ENCODE peak calls at places on chromosomes 16 and 17, in six cellular contexts. Y is GM12878, X is H1, T is HCT116, S is HepG2, F is K562. G is an unnamed sample.

GRCh38 chr17:50100480-50100883 is 5.3 kb downstream of the PDK2 start:
- DNase-seq in Y (no peak), X (no peak), T (no peak), S (no peak), F (no peak), G (no peak)

GRCh38 chr17:39063681-39064069 is 87.8 kb downstream of the PLXDC1 start:
- DNase-seq in Y (no peak), X (no peak), T (no peak), S (no peak), F (no peak), G (no peak)

GRCh38 chr16:87206646-87207451 is 110.3 kb downstream of the C16orf95 start:
- DNase-seq in Y (no peak), X (no peak), T (peak), S (no peak), F (no peak), G (no peak)

GRCh38 chr16:58127033-58127556 is 2.1 kb downstream of the CFAP20 start:
- DNase-seq in Y (no peak), X (no peak), T (no peak), S (peak), F (peak), G (no peak)

GRCh38 chr16:84832488-84833141 is 12.8 kb downstream of the CRISPLD2 start:
- DNase-seq in Y (no peak), X (no peak), T (no peak), S (no peak), F (no peak), G (no peak)

GRCh38 chr16:61681124-61681523 is 355.1 kb downstream of the CDH8 start:
- DNase-seq in Y (no peak), X (no peak), T (no peak), S (no peak), F (no peak), G (no peak)

GRCh38 chr17:4186244-4186920 is 43.4 kb downstream of the CYB5D2 start:
- DNase-seq in Y (no peak), X (no peak), T (no peak), S (no peak), F (no peak), G (no peak)

GRCh38 chr16:57112403-57113041 is 20.1 kb downstream of the CPNE2 start:
- DNase-seq in Y (no peak), X (no peak), T (no peak), S (no peak), F (no peak), G (no peak)

GRCh38 chr17:17605747-17606083 is 14.2 kb upstream of the PEMT start:
- DNase-seq in Y (no peak), X (no peak), T (no peak), S (no peak), F (no peak), G (no peak)

GRCh38 chr16:10776280-10776679 is 32.6 kb downstream of the NUBP1 start:
- DNase-seq in Y (peak), X (no peak), T (no peak), S (no peak), F (no peak), G (no peak)

GRCh38 chr17:40173091-40173777 is 4.0 kb upstream of the RAPGEFL1 start:
- DNase-seq in Y (no peak), X (no peak), T (no peak), S (peak), F (no peak), G (no peak)

GRCh38 chr17:31571124-31571892 is 179.8 kb downstream of the RAB11FIP4 start:
- DNase-seq in Y (no peak), X (no peak), T (no peak), S (no peak), F (no peak), G (no peak)

GRCh38 chr17:55187371-55187770 is 77.4 kb upstream of the HLF start:
- DNase-seq in Y (no peak), X (no peak), T (no peak), S (no peak), F (no peak), G (no peak)

GRCh38 chr17:82273327-82274133 is at the start of gene CSNK1D:
- DNase-seq in Y (peak), X (no peak), T (peak), S (peak), F (peak), G (peak)

GRCh38 chr16:50304467-50305440 is 38.4 kb downstream of the ADCY7 start:
- DNase-seq in Y (no peak), X (no peak), T (no peak), S (no peak), F (no peak), G (no peak)

GRCh38 chr17:20089795-20090547 is 80.8 kb downstream of the SPECC1 start:
- DNase-seq in Y (no peak), X (no peak), T (no peak), S (no peak), F (no peak), G (no peak)

GRCh38 chr17:58046230-58047094 is 36.8 kb upstream of the DYNLL2 start:
- DNase-seq in Y (no peak), X (no peak), T (no peak), S (no peak), F (no peak), G (no peak)

GRCh38 chr16:54460254-54460860 is 173.8 kb upstream of the IRX3 start:
- DNase-seq in Y (no peak), X (no peak), T (no peak), S (no peak), F (no peak), G (no peak)

DNA sequence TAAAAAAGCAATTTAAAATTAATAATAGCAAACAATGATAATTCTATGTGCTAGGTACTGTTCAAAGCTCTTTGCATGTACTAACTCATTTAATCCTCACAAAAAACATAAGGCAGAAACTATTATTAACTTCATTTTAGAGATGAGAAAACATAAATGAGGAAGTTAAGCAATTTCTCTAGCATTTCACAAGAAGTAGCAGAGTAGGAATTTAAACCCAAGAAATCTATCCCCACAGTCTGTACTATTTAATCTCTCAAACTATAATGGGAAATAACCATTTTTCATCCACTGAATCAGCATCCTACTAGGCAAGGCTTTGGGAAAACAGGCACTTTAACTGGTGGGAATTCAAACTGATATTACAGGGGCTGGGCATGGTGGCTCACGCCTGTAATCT is 42.2 kb upstream of the INTS2 start:
- DNase-seq in Y (no peak), X (no peak), T (no peak), S (no peak), F (no peak), G (no peak)
- TF ChIP-seq ZNF274 in Y (no peak), X (no peak), T (no peak), S (no peak), F (no peak), G (no peak)

GRCh38 chr17:61335105-61335844 is 64.4 kb upstream of the TBX2 start:
- DNase-seq in Y (no peak), X (no peak), T (no peak), S (peak), F (no peak), G (no peak)

GRCh38 chr17:61338000-61338864 is 61.4 kb upstream of the TBX2 start:
- DNase-seq in Y (no peak), X (no peak), T (peak), S (peak), F (no peak), G (no peak)

GRCh38 chr17:61338874-61339478 is 60.7 kb upstream of the TBX2 start:
- DNase-seq in Y (no peak), X (no peak), T (no peak), S (peak), F (no peak), G (no peak)

GRCh38 chr17:61335845-61336655 is 63.6 kb upstream of the TBX2 start:
- DNase-seq in Y (no peak), X (no peak), T (no peak), S (peak), F (no peak), G (no peak)

DNA sequence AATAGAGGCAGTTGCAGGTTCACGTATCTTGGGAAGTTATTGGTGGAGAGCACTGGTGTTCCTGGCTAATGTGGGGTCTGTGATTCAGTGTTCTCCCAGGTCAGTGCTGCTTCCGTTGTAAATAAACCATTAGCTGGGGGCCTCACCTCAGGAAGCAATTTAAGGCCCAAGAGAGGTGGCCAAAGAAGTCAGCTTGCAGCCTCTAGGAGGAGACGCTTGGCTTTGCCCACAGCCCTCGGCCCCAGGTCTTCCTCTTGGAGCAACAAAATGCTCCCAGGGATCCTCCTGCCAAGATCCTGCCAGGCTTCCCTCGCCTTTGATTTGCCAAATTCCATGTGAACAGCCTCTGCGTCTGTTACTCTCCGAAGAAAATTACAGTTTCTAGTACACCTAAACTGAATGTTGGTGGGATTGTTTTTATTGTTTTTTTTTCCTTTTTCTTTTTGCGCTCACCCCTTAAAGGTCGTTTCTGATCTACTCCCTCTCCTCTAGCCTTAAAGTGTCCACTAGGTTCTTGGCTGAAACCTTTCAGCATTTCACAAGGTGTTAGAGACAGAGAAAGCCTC is 62.3 kb upstream of the TBX2 start:
- DNase-seq in Y (no peak), X (no peak), T (no peak), S (no peak), F (no peak), G (no peak)
- H3K9ac ChIP-seq in Y (no peak), X (no peak), T (peak), S (no peak), F (no peak), G (no peak)

GRCh38 chr17:43392397-43392796 is 6.4 kb upstream of the ARL4D start:
- DNase-seq in Y (no peak), X (no peak), T (no peak), S (no peak), F (no peak), G (no peak)
- TF ChIP-seq ZNF274 in Y (no peak), X (no peak), T (no peak), S (no peak), F (no peak), G (no peak)

GRCh38 chr17:64024215-64024654 is 3.8 kb upstream of the ICAM2 start:
- DNase-seq in Y (no peak), X (no peak), T (no peak), S (no peak), F (peak), G (no peak)
- H3K9ac ChIP-seq in Y (no peak), X (no peak), T (no peak), S (no peak), F (no peak), G (no peak)

GRCh38 chr16:89026121-89026612 is 49.2 kb upstream of the CBFA2T3 start:
- DNase-seq in Y (peak), X (no peak), T (peak), S (no peak), F (peak), G (no peak)
- TF ChIP-seq ZNF274 in Y (no peak), X (no peak), T (no peak), S (no peak), F (no peak), G (no peak)

DNA sequence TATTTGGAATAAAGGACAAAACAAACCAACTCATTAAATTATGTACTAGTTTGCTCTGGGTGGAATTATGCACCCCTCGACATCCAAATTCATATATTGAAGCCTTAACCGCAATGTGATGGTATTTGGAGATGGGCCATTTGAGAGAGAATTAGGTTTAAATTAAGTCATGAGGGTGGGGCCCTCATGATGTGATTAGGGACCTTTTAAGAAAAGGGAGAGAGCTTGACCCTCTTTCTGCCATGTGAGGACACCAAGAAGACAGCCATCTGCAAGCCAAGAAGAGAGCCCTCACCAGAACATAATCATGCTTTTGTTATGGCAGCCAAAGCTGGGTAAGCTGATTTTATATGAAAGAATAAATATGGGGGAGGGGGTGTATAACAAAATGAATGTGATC is 2.0 kb downstream of the C16orf87 start:
- DNase-seq in Y (no peak), X (no peak), T (no peak), S (no peak), F (peak), G (no peak)
- H3K9ac ChIP-seq in Y (no peak), X (no peak), T (no peak), S (peak), F (no peak), G (no peak)

DNA sequence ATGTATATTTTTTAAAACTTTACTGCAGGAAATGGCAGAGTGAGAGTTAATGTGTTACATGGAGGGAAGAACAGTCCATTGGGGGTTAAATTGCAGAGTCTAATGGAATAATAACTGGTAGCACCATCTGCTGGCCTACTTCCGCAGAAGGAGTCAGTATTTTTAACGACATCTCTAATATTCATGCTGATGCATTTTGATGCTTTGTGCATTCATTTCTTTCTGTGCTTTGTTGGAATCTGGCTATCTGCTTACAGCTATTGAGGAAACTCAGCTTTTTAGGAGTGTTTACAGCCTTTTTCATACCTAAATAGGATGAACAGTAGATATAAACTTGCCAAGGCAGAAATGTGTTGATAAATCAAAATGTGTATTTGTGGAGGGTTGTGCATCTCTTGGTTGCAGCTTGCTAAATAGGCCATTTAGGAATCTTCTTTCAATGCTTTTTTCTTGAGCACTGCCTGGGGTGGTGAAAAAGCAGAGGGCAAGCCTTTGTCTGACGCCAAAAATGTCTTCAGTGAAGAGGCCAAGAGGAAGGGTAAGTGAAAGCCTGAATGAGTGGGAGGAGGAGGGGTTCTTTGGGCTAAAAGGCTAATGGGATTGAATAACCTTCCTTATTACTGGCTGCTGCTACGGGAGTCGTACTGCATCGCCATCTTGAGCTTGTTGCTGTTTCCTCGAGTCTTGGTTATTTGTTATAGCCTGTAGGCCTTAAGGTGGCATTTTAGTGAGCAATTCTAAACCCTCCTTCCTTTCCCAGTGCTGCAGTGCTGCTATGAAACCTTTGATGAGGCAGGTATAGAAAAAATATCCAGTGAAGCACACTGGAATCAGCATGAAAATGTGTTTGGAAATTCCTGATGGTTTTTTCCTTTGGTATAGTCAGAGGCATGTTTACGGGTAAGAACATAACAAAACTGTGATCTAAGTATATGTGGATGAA is 153.3 kb downstream of the CHD9 start:
- DNase-seq in Y (peak), X (peak), T (peak), S (peak), F (peak), G (peak)
- TF ChIP-seq ZNF274 in Y (no peak), X (no peak), T (no peak), S (no peak), F (no peak), G (no peak)

DNA sequence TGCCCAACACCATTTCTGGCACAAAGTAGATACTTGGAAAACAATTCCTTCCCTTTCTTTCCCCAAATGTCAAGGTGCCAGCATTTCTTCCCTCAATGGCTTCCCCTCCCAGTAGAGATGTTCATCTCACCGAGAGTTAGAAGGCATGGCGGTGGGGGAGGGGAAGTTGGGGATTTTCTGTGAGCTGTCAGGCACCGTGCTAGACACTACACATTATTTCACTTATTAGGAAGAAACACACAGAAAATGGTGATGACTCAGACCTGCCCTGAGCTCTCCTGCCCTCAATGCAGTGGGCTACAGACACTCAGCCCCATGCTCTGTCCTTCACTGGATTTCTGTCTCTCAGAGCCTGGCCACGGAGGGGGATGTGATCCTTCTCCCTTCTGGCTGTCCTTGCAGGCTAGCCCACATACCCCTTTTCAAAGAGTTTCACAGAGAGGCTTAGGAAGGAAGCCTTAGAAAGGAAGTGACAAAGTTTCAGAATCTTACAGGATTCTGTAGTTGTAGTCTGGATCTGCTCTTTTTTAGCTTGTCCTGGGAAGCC is 12.0 kb upstream of the CCL5 start:
- DNase-seq in Y (no peak), X (no peak), T (no peak), S (no peak), F (no peak), G (no peak)
- H3K9ac ChIP-seq in Y (no peak), X (no peak), T (no peak), S (no peak), F (no peak), G (no peak)

GRCh38 chr16:14585287-14585686 is 44.8 kb downstream of the PARN start:
- DNase-seq in Y (no peak), X (no peak), T (no peak), S (no peak), F (no peak), G (no peak)
- TF ChIP-seq ZNF274 in Y (no peak), X (no peak), T (no peak), S (no peak), F (no peak), G (no peak)

GRCh38 chr16:19861069-19861468 is 23.6 kb downstream of the GPRC5B start:
- DNase-seq in Y (no peak), X (no peak), T (no peak), S (no peak), F (no peak), G (no peak)
- H3K9ac ChIP-seq in Y (no peak), X (peak), T (no peak), S (no peak), F (no peak), G (peak)